ENCODE peak calls at places on chromosomes 16 and 17, in nine cellular contexts. One of them, this sample, is unnamed.
A peak's percentile ranks its signal among the peaks of the same experiment; 100 is the strongest.

GRCh38 chr17:38910325-38910724 is 15.1 kb upstream of the LASP1NB start:
- DNase-seq in GM23338: no peak
- DNase-seq in NCI-H82: no peak
- DNase-seq in M059J: no peak
- DNase-seq in cardiac muscle cell: no peak
- DNase-seq in SHP77: no peak
- DNase-seq in left ventricle myocardium inferior: no peak
- DNase-seq in pancreas: peak; percentile 6
- DNase-seq in activated T-helper 1 cell treated with anti-CD3 and anti-CD28 coated beads, Interleukin-2, amount 50 U/mL, for 16 hours: no peak
- DNase-seq in this sample: no peak

GRCh38 chr16:12618515-12618914 is 185.2 kb downstream of the CPPED1 start:
- DNase-seq in cardiac muscle cell: no peak
- DNase-seq in activated T-helper 1 cell treated with anti-CD3 and anti-CD28 coated beads, Interleukin-2, amount 50 U/mL, for 16 hours: no peak
- DNase-seq in NCI-H82: no peak
- DNase-seq in left ventricle myocardium inferior: no peak
- DNase-seq in pancreas: no peak
- DNase-seq in SHP77: no peak
- DNase-seq in M059J: peak; percentile 57
- DNase-seq in GM23338: no peak
- DNase-seq in this sample: no peak

GRCh38 chr16:9850716-9851115 is 331.5 kb downstream of the GRIN2A start:
- DNase-seq in M059J: no peak
- DNase-seq in NCI-H82: peak; percentile 9
- DNase-seq in pancreas: no peak
- DNase-seq in cardiac muscle cell: no peak
- DNase-seq in left ventricle myocardium inferior: no peak
- DNase-seq in SHP77: no peak
- DNase-seq in activated T-helper 1 cell treated with anti-CD3 and anti-CD28 coated beads, Interleukin-2, amount 50 U/mL, for 16 hours: no peak
- DNase-seq in GM23338: no peak
- DNase-seq in this sample: no peak

GRCh38 chr17:39404542-39405378 is 3.3 kb upstream of the FBXL20 start:
- DNase-seq in cardiac muscle cell: no peak
- DNase-seq in GM23338: no peak
- DNase-seq in left ventricle myocardium inferior: no peak
- DNase-seq in SHP77: no peak
- DNase-seq in M059J: peak; percentile 83
- DNase-seq in pancreas: no peak
- DNase-seq in activated T-helper 1 cell treated with anti-CD3 and anti-CD28 coated beads, Interleukin-2, amount 50 U/mL, for 16 hours: no peak
- DNase-seq in NCI-H82: no peak
- DNase-seq in this sample: no peak

GRCh38 chr16:66274335-66275110 is 92.0 kb upstream of the CDH5 start:
- DNase-seq in cardiac muscle cell: no peak
- DNase-seq in activated T-helper 1 cell treated with anti-CD3 and anti-CD28 coated beads, Interleukin-2, amount 50 U/mL, for 16 hours: no peak
- DNase-seq in NCI-H82: peak; percentile 19
- DNase-seq in GM23338: no peak
- DNase-seq in pancreas: no peak
- DNase-seq in left ventricle myocardium inferior: no peak
- DNase-seq in SHP77: peak; percentile 6
- DNase-seq in M059J: peak; percentile 27
- DNase-seq in this sample: no peak

GRCh38 chr16:68792465-68793324 is 50.6 kb upstream of the TANGO6 start:
- DNase-seq in cardiac muscle cell: no peak
- DNase-seq in M059J: peak; percentile 73
- DNase-seq in SHP77: no peak
- DNase-seq in GM23338: peak; percentile 17
- DNase-seq in pancreas: peak; percentile 57
- DNase-seq in activated T-helper 1 cell treated with anti-CD3 and anti-CD28 coated beads, Interleukin-2, amount 50 U/mL, for 16 hours: no peak
- DNase-seq in NCI-H82: no peak
- DNase-seq in left ventricle myocardium inferior: no peak
- DNase-seq in this sample: peak; percentile 53

GRCh38 chr17:45247429-45248131 is 14.3 kb downstream of the SPATA32 start:
- DNase-seq in NCI-H82: peak; percentile 99
- DNase-seq in GM23338: peak; percentile 99
- DNase-seq in pancreas: peak; percentile 96
- DNase-seq in cardiac muscle cell: peak; percentile 94
- DNase-seq in M059J: peak; percentile 93
- DNase-seq in activated T-helper 1 cell treated with anti-CD3 and anti-CD28 coated beads, Interleukin-2, amount 50 U/mL, for 16 hours: peak; percentile 91
- DNase-seq in left ventricle myocardium inferior: peak; percentile 87
- DNase-seq in SHP77: peak; percentile 99
- DNase-seq in this sample: peak; percentile 99

GRCh38 chr16:21625026-21625425 is 25.6 kb downstream of the METTL9 start:
- DNase-seq in cardiac muscle cell: no peak
- DNase-seq in activated T-helper 1 cell treated with anti-CD3 and anti-CD28 coated beads, Interleukin-2, amount 50 U/mL, for 16 hours: no peak
- DNase-seq in GM23338: no peak
- DNase-seq in left ventricle myocardium inferior: no peak
- DNase-seq in M059J: no peak
- DNase-seq in NCI-H82: no peak
- DNase-seq in pancreas: no peak
- DNase-seq in SHP77: no peak
- DNase-seq in this sample: no peak

GRCh38 chr16:35735403-35736251 is 2276.2 kb downstream of the TP53TG3F start:
- DNase-seq in NCI-H82: no peak
- DNase-seq in left ventricle myocardium inferior: no peak
- DNase-seq in pancreas: no peak
- DNase-seq in activated T-helper 1 cell treated with anti-CD3 and anti-CD28 coated beads, Interleukin-2, amount 50 U/mL, for 16 hours: no peak
- DNase-seq in GM23338: no peak
- DNase-seq in M059J: no peak
- DNase-seq in SHP77: no peak
- DNase-seq in cardiac muscle cell: no peak
- DNase-seq in this sample: no peak

GRCh38 chr17:48002208-48002919 is 31.5 kb downstream of the CDK5RAP3 start:
- DNase-seq in GM23338: no peak
- DNase-seq in M059J: peak; percentile 92
- DNase-seq in cardiac muscle cell: no peak
- DNase-seq in activated T-helper 1 cell treated with anti-CD3 and anti-CD28 coated beads, Interleukin-2, amount 50 U/mL, for 16 hours: no peak
- DNase-seq in left ventricle myocardium inferior: no peak
- DNase-seq in SHP77: no peak
- DNase-seq in pancreas: no peak
- DNase-seq in NCI-H82: peak; percentile 83
- DNase-seq in this sample: no peak

GRCh38 chr17:58156839-58157803 is 8.9 kb downstream of the OR4D1 start:
- DNase-seq in cardiac muscle cell: peak; percentile 65
- DNase-seq in SHP77: no peak
- DNase-seq in activated T-helper 1 cell treated with anti-CD3 and anti-CD28 coated beads, Interleukin-2, amount 50 U/mL, for 16 hours: peak; percentile 25
- DNase-seq in M059J: no peak
- DNase-seq in GM23338: peak; percentile 87
- DNase-seq in NCI-H82: peak; percentile 72
- DNase-seq in left ventricle myocardium inferior: peak; percentile 21
- DNase-seq in pancreas: no peak
- DNase-seq in this sample: no peak

GRCh38 chr17:65588194-65588808 is 26.9 kb upstream of the AXIN2 start:
- DNase-seq in pancreas: peak; percentile 55
- DNase-seq in SHP77: peak; percentile 83
- DNase-seq in NCI-H82: no peak
- DNase-seq in GM23338: no peak
- DNase-seq in left ventricle myocardium inferior: peak; percentile 45
- DNase-seq in cardiac muscle cell: no peak
- DNase-seq in M059J: no peak
- DNase-seq in activated T-helper 1 cell treated with anti-CD3 and anti-CD28 coated beads, Interleukin-2, amount 50 U/mL, for 16 hours: no peak
- DNase-seq in this sample: peak; percentile 45

GRCh38 chr16:87541004-87541881 is 48.4 kb upstream of the ZCCHC14 start:
- DNase-seq in SHP77: no peak
- DNase-seq in M059J: peak; percentile 76
- DNase-seq in activated T-helper 1 cell treated with anti-CD3 and anti-CD28 coated beads, Interleukin-2, amount 50 U/mL, for 16 hours: no peak
- DNase-seq in GM23338: no peak
- DNase-seq in pancreas: no peak
- DNase-seq in cardiac muscle cell: no peak
- DNase-seq in NCI-H82: peak; percentile 34
- DNase-seq in left ventricle myocardium inferior: peak; percentile 37
- DNase-seq in this sample: no peak

GRCh38 chr16:2043296-2043979 is 4.2 kb downstream of the NTHL1 start:
- DNase-seq in left ventricle myocardium inferior: no peak
- DNase-seq in pancreas: no peak
- DNase-seq in SHP77: no peak
- DNase-seq in cardiac muscle cell: no peak
- DNase-seq in NCI-H82: no peak
- DNase-seq in activated T-helper 1 cell treated with anti-CD3 and anti-CD28 coated beads, Interleukin-2, amount 50 U/mL, for 16 hours: no peak
- DNase-seq in M059J: no peak
- DNase-seq in GM23338: no peak
- DNase-seq in this sample: no peak

GRCh38 chr17:73068322-73069153 is 23.9 kb downstream of the SLC39A11 start:
- DNase-seq in pancreas: no peak
- DNase-seq in GM23338: no peak
- DNase-seq in NCI-H82: no peak
- DNase-seq in M059J: peak; percentile 92
- DNase-seq in cardiac muscle cell: no peak
- DNase-seq in activated T-helper 1 cell treated with anti-CD3 and anti-CD28 coated beads, Interleukin-2, amount 50 U/mL, for 16 hours: no peak
- DNase-seq in SHP77: no peak
- DNase-seq in left ventricle myocardium inferior: no peak
- DNase-seq in this sample: peak; percentile 42

GRCh38 chr16:57299719-57300386 is 15.4 kb upstream of the PLLP start:
- DNase-seq in SHP77: peak; percentile 89
- DNase-seq in pancreas: peak; percentile 81
- DNase-seq in M059J: peak; percentile 96
- DNase-seq in activated T-helper 1 cell treated with anti-CD3 and anti-CD28 coated beads, Interleukin-2, amount 50 U/mL, for 16 hours: peak; percentile 69
- DNase-seq in cardiac muscle cell: peak; percentile 87
- DNase-seq in NCI-H82: peak; percentile 95
- DNase-seq in GM23338: peak; percentile 94
- DNase-seq in left ventricle myocardium inferior: peak; percentile 83
- DNase-seq in this sample: no peak

GRCh38 chr17:76641501-76641900 is 2.1 kb downstream of the ST6GALNAC1 start:
- DNase-seq in cardiac muscle cell: no peak
- DNase-seq in M059J: no peak
- DNase-seq in activated T-helper 1 cell treated with anti-CD3 and anti-CD28 coated beads, Interleukin-2, amount 50 U/mL, for 16 hours: no peak
- DNase-seq in GM23338: peak; percentile 42
- DNase-seq in SHP77: no peak
- DNase-seq in left ventricle myocardium inferior: no peak
- DNase-seq in NCI-H82: no peak
- DNase-seq in pancreas: no peak
- DNase-seq in this sample: peak; percentile 52

GRCh38 chr16:86718118-86718517 is 139.8 kb downstream of the FOXL1 start:
- DNase-seq in cardiac muscle cell: no peak
- DNase-seq in SHP77: no peak
- DNase-seq in NCI-H82: no peak
- DNase-seq in activated T-helper 1 cell treated with anti-CD3 and anti-CD28 coated beads, Interleukin-2, amount 50 U/mL, for 16 hours: no peak
- DNase-seq in GM23338: no peak
- DNase-seq in pancreas: no peak
- DNase-seq in left ventricle myocardium inferior: no peak
- DNase-seq in M059J: peak; percentile 48
- DNase-seq in this sample: no peak

GRCh38 chr16:28163699-28164584 is 47.8 kb downstream of the XPO6 start:
- DNase-seq in GM23338: no peak
- DNase-seq in cardiac muscle cell: no peak
- DNase-seq in left ventricle myocardium inferior: no peak
- DNase-seq in M059J: no peak
- DNase-seq in activated T-helper 1 cell treated with anti-CD3 and anti-CD28 coated beads, Interleukin-2, amount 50 U/mL, for 16 hours: no peak
- DNase-seq in SHP77: no peak
- DNase-seq in pancreas: no peak
- DNase-seq in NCI-H82: no peak
- DNase-seq in this sample: no peak

GRCh38 chr17:6501359-6501758 is 55.0 kb downstream of the PITPNM3 start:
- DNase-seq in left ventricle myocardium inferior: no peak
- DNase-seq in GM23338: peak; percentile 30
- DNase-seq in cardiac muscle cell: no peak
- DNase-seq in pancreas: no peak
- DNase-seq in M059J: no peak
- DNase-seq in NCI-H82: no peak
- DNase-seq in activated T-helper 1 cell treated with anti-CD3 and anti-CD28 coated beads, Interleukin-2, amount 50 U/mL, for 16 hours: no peak
- DNase-seq in SHP77: no peak
- DNase-seq in this sample: no peak

GRCh38 chr16:57341441-57342303 is 16.9 kb upstream of the CCL22 start:
- DNase-seq in NCI-H82: no peak
- DNase-seq in left ventricle myocardium inferior: no peak
- DNase-seq in SHP77: no peak
- DNase-seq in GM23338: no peak
- DNase-seq in M059J: peak; percentile 92
- DNase-seq in cardiac muscle cell: no peak
- DNase-seq in activated T-helper 1 cell treated with anti-CD3 and anti-CD28 coated beads, Interleukin-2, amount 50 U/mL, for 16 hours: no peak
- DNase-seq in pancreas: no peak
- DNase-seq in this sample: no peak

GRCh38 chr17:39553326-39553945 is 54.3 kb downstream of the NEUROD2 start:
- DNase-seq in SHP77: no peak
- DNase-seq in GM23338: no peak
- DNase-seq in activated T-helper 1 cell treated with anti-CD3 and anti-CD28 coated beads, Interleukin-2, amount 50 U/mL, for 16 hours: no peak
- DNase-seq in NCI-H82: no peak
- DNase-seq in M059J: peak; percentile 50
- DNase-seq in cardiac muscle cell: no peak
- DNase-seq in pancreas: no peak
- DNase-seq in left ventricle myocardium inferior: no peak
- DNase-seq in this sample: no peak

GRCh38 chr17:42131971-42132370 is 9.4 kb downstream of the HSPB9 start:
- DNase-seq in NCI-H82: no peak
- DNase-seq in cardiac muscle cell: no peak
- DNase-seq in SHP77: no peak
- DNase-seq in M059J: peak; percentile 27
- DNase-seq in left ventricle myocardium inferior: no peak
- DNase-seq in pancreas: no peak
- DNase-seq in activated T-helper 1 cell treated with anti-CD3 and anti-CD28 coated beads, Interleukin-2, amount 50 U/mL, for 16 hours: no peak
- DNase-seq in GM23338: no peak
- DNase-seq in this sample: no peak

GRCh38 chr16:48218473-48218872 is 25.6 kb upstream of the LONP2 start:
- DNase-seq in M059J: no peak
- DNase-seq in SHP77: no peak
- DNase-seq in pancreas: no peak
- DNase-seq in activated T-helper 1 cell treated with anti-CD3 and anti-CD28 coated beads, Interleukin-2, amount 50 U/mL, for 16 hours: no peak
- DNase-seq in cardiac muscle cell: no peak
- DNase-seq in NCI-H82: no peak
- DNase-seq in GM23338: no peak
- DNase-seq in left ventricle myocardium inferior: no peak
- DNase-seq in this sample: no peak

GRCh38 chr17:56793947-56794346 is 39.8 kb downstream of the C17orf67 start:
- DNase-seq in NCI-H82: peak; percentile 34
- DNase-seq in activated T-helper 1 cell treated with anti-CD3 and anti-CD28 coated beads, Interleukin-2, amount 50 U/mL, for 16 hours: no peak
- DNase-seq in SHP77: no peak
- DNase-seq in pancreas: no peak
- DNase-seq in left ventricle myocardium inferior: no peak
- DNase-seq in GM23338: no peak
- DNase-seq in M059J: peak; percentile 18
- DNase-seq in cardiac muscle cell: no peak
- DNase-seq in this sample: no peak

GRCh38 chr16:17389392-17389791 is 81.4 kb downstream of the XYLT1 start:
- DNase-seq in GM23338: no peak
- DNase-seq in pancreas: no peak
- DNase-seq in NCI-H82: no peak
- DNase-seq in SHP77: no peak
- DNase-seq in M059J: peak; percentile 87
- DNase-seq in activated T-helper 1 cell treated with anti-CD3 and anti-CD28 coated beads, Interleukin-2, amount 50 U/mL, for 16 hours: no peak
- DNase-seq in cardiac muscle cell: no peak
- DNase-seq in left ventricle myocardium inferior: no peak
- DNase-seq in this sample: no peak

GRCh38 chr16:20857281-20857680 is 42.9 kb downstream of the DCUN1D3 start:
- DNase-seq in activated T-helper 1 cell treated with anti-CD3 and anti-CD28 coated beads, Interleukin-2, amount 50 U/mL, for 16 hours: no peak
- DNase-seq in pancreas: no peak
- DNase-seq in GM23338: no peak
- DNase-seq in cardiac muscle cell: no peak
- DNase-seq in SHP77: no peak
- DNase-seq in NCI-H82: no peak
- DNase-seq in left ventricle myocardium inferior: peak; percentile 16
- DNase-seq in M059J: no peak
- DNase-seq in this sample: no peak

GRCh38 chr17:63800783-63801182 is 26.4 kb upstream of the PSMC5 start:
- DNase-seq in GM23338: no peak
- DNase-seq in left ventricle myocardium inferior: no peak
- DNase-seq in cardiac muscle cell: no peak
- DNase-seq in activated T-helper 1 cell treated with anti-CD3 and anti-CD28 coated beads, Interleukin-2, amount 50 U/mL, for 16 hours: no peak
- DNase-seq in pancreas: no peak
- DNase-seq in M059J: no peak
- DNase-seq in SHP77: no peak
- DNase-seq in NCI-H82: no peak
- DNase-seq in this sample: no peak

GRCh38 chr16:89367538-89368059 is 122.8 kb downstream of the ANKRD11 start:
- DNase-seq in SHP77: no peak
- DNase-seq in NCI-H82: no peak
- DNase-seq in GM23338: no peak
- DNase-seq in cardiac muscle cell: no peak
- DNase-seq in M059J: no peak
- DNase-seq in left ventricle myocardium inferior: no peak
- DNase-seq in activated T-helper 1 cell treated with anti-CD3 and anti-CD28 coated beads, Interleukin-2, amount 50 U/mL, for 16 hours: no peak
- DNase-seq in pancreas: no peak
- DNase-seq in this sample: no peak

GRCh38 chr16:76866994-76867393 is 324.0 kb upstream of the MON1B start:
- DNase-seq in GM23338: no peak
- DNase-seq in cardiac muscle cell: no peak
- DNase-seq in SHP77: no peak
- DNase-seq in left ventricle myocardium inferior: no peak
- DNase-seq in M059J: no peak
- DNase-seq in NCI-H82: no peak
- DNase-seq in activated T-helper 1 cell treated with anti-CD3 and anti-CD28 coated beads, Interleukin-2, amount 50 U/mL, for 16 hours: no peak
- DNase-seq in pancreas: no peak
- DNase-seq in this sample: no peak

GRCh38 chr16:69563605-69564580 is 1.9 kb upstream of the NFAT5 start:
- DNase-seq in NCI-H82: peak; percentile 87
- DNase-seq in M059J: peak; percentile 35
- DNase-seq in pancreas: no peak
- DNase-seq in GM23338: peak; percentile 83
- DNase-seq in SHP77: no peak
- DNase-seq in left ventricle myocardium inferior: no peak
- DNase-seq in activated T-helper 1 cell treated with anti-CD3 and anti-CD28 coated beads, Interleukin-2, amount 50 U/mL, for 16 hours: peak; percentile 42
- DNase-seq in cardiac muscle cell: no peak
- DNase-seq in this sample: no peak

This sample was measured in HuH-7.5.